ENCODE peak calls at places on chromosomes 12 and 14, in eight cellular contexts. A is HuH-7.5; C is activated CD8-positive, alpha-beta memory T cell treated with anti-CD3 and anti-CD28 coated beads for 4 hours; B is stimulated activated CD4-positive, alpha-beta T cell treated with anti-CD3 and anti-CD28 coated beads, Interleukin-1b, Interleukin-23, amount 100 ng/mL, for 24 hours; O is RPMI7951; K is GM06990; T is iPS-NIHi11; P is NCI-H2081 treated with DMSO at 0.1 percent for 48 hours. Z is an unnamed sample.

GRCh38 chr14:105856676-105857222 is 330.4 kb downstream of the TMEM121 start:
- DNase-seq in A (no peak), B (no peak), O (no peak), C (no peak), P (no peak), T (no peak), K (no peak), Z (no peak)

GRCh38 chr12:21456291-21456780 is 18.9 kb downstream of the PYROXD1 start:
- DNase-seq in P (no peak), O (peak), A (no peak), B (no peak), C (peak), T (no peak), K (no peak), Z (no peak)

GRCh38 chr12:122356192-122356635 is 66.3 kb downstream of the CLIP1 start:
- DNase-seq in P (no peak), O (peak), T (peak), B (peak), K (peak), C (peak), A (peak), Z (peak)

GRCh38 chr12:5586201-5586600 is 154.3 kb downstream of the NTF3 start:
- DNase-seq in O (peak), C (no peak), K (no peak), A (no peak), P (no peak), T (no peak), B (no peak), Z (no peak)

GRCh38 chr12:83122623-83122934 is 435.9 kb downstream of the TMTC2 start:
- DNase-seq in P (no peak), T (no peak), B (no peak), A (no peak), C (no peak), O (no peak), K (no peak), Z (no peak)

GRCh38 chr14:103879570-103880333 is 32.4 kb upstream of the PPP1R13B start:
- DNase-seq in B (no peak), T (peak), K (no peak), A (peak), O (no peak), P (no peak), C (no peak), Z (no peak)

GRCh38 chr12:79857675-79858074 is 77.2 kb downstream of the PPP1R12A start:
- DNase-seq in T (no peak), P (no peak), B (no peak), C (no peak), A (no peak), O (no peak), K (no peak), Z (no peak)

GRCh38 chr14:91119556-91120311 is 5.9 kb downstream of the DGLUCY start:
- DNase-seq in K (no peak), C (no peak), B (no peak), O (peak), P (no peak), T (no peak), A (no peak), Z (peak)

GRCh38 chr12:59937148-59937547 is 341.3 kb downstream of the SLC16A7 start:
- DNase-seq in O (peak), T (no peak), P (no peak), B (no peak), A (no peak), C (no peak), K (no peak), Z (peak)

GRCh38 chr12:74647241-74647640 is 109.6 kb downstream of the ATXN7L3B start:
- DNase-seq in B (no peak), P (no peak), T (no peak), A (no peak), K (no peak), O (peak), C (no peak), Z (no peak)

GRCh38 chr12:99259040-99259934 is 388.3 kb upstream of the GARIN6 start:
- DNase-seq in B (no peak), T (peak), P (no peak), A (no peak), O (peak), K (no peak), C (no peak), Z (peak)

GRCh38 chr12:74111688-74112360 is 425.8 kb upstream of the ATXN7L3B start:
- DNase-seq in O (no peak), C (no peak), T (peak), P (no peak), K (no peak), B (no peak), A (no peak), Z (peak)

Z was measured in iris pigment epithelial cell.